ENCODE peak calls at places on chromosomes 4 and X, in nine cellular contexts. V is T-helper 2 cell, N is NB4, D is NCI-H146, A is fibroblast of pulmonary artery, O is NCI-H1417 treated with DMSO at 0.1 percent for 48 hours, B is fibroblast of the aortic adventitia, P is H7, F is IMR-90. Q is an unnamed sample.
A peak's percentile ranks its signal among the peaks of the same experiment; 100 is the strongest.

GRCh38 chr4:176745902-176746301 is 46.8 kb downstream of the VEGFC start:
- DNase-seq in P (no peak), N (no peak), O (no peak), D (no peak), F (no peak), A (no peak), V (no peak), B (no peak), Q (no peak)

GRCh38 chrX:47224896-47225290 is 6.4 kb downstream of the CDK16 start:
- DNase-seq in V (no peak), A (no peak), N (no peak), B (no peak), O (no peak), P (no peak), D (no peak), F (no peak), Q (no peak)

GRCh38 chr4:7426525-7427171 is 8.1 kb downstream of the PSAPL1 start:
- DNase-seq in V (no peak), N (no peak), P (peak; percentile 43), D (no peak), F (no peak), B (no peak), A (no peak), O (no peak), Q (no peak)

GRCh38 chr4:1359161-1359535 is 12.1 kb downstream of the UVSSA start:
- DNase-seq in V (no peak), N (no peak), F (no peak), P (no peak), D (no peak), O (no peak), B (no peak), A (no peak), Q (no peak)

GRCh38 chr4:145482209-145483021 is 762 bp downstream of the SMAD1 start:
- DNase-seq in V (peak; percentile 50), D (peak; percentile 61), O (no peak), F (peak; percentile 86), P (peak; percentile 76), N (peak; percentile 8), A (peak; percentile 80), B (peak; percentile 72), Q (no peak)

GRCh38 chrX:447052-447451 is 60.3 kb upstream of the PPP2R3B start:
- DNase-seq in D (no peak), B (no peak), V (no peak), F (no peak), A (no peak), N (no peak), O (no peak), P (no peak), Q (no peak)

GRCh38 chr4:188941524-188942109 is 802.4 kb downstream of the TRIML1 start:
- DNase-seq in F (peak; percentile 100), P (no peak), N (no peak), B (peak; percentile 78), O (no peak), D (no peak), A (peak; percentile 74), V (no peak), Q (no peak)

GRCh38 chr4:33512397-33512796 is 2731.9 kb downstream of the ARAP2 start:
- DNase-seq in B (no peak), D (no peak), F (no peak), V (no peak), P (no peak), A (no peak), N (peak; percentile 52), O (no peak), Q (no peak)

GRCh38 chr4:24240655-24241054 is 343.7 kb downstream of the DHX15 start:
- DNase-seq in P (peak; percentile 49), F (no peak), A (no peak), B (no peak), V (no peak), D (no peak), O (no peak), N (no peak), Q (no peak)

GRCh38 chr4:61375316-61375715 is 175.2 kb downstream of the ADGRL3 start:
- DNase-seq in O (no peak), D (no peak), B (no peak), N (no peak), A (peak; percentile 10), V (no peak), F (no peak), P (no peak), Q (no peak)

GRCh38 chr4:73740353-73740778 is at the start of gene CXCL8:
- DNase-seq in D (peak; percentile 70), P (no peak), V (no peak), O (peak; percentile 4), N (peak; percentile 76), A (peak; percentile 96), F (peak; percentile 91), B (peak; percentile 83), Q (no peak)

GRCh38 chr4:180695851-180696250 is 1547.4 kb upstream of the TENM3 start:
- DNase-seq in D (no peak), N (no peak), P (no peak), O (no peak), V (no peak), A (peak; percentile 38), F (peak; percentile 97), B (peak; percentile 0), Q (no peak)

GRCh38 chrX:13051529-13052172 is 7.2 kb upstream of the FAM9C start:
- DNase-seq in B (peak; percentile 24), F (no peak), A (peak; percentile 75), O (no peak), D (no peak), P (no peak), V (no peak), N (no peak), Q (peak; percentile 23)

GRCh38 chr4:107734120-107734519 is 14.1 kb upstream of the PAPSS1 start:
- DNase-seq in F (no peak), N (peak; percentile 20), V (no peak), O (no peak), A (no peak), P (peak; percentile 68), D (peak; percentile 34), B (no peak), Q (no peak)

GRCh38 chr4:138644322-138644721 is 371.3 kb upstream of the NOCT start:
- DNase-seq in P (no peak), D (no peak), V (no peak), F (no peak), B (no peak), A (no peak), O (no peak), N (no peak), Q (no peak)

GRCh38 chr4:38804654-38805295 is at the start of gene TLR1:
- DNase-seq in A (peak; percentile 85), O (no peak), N (peak; percentile 85), F (peak; percentile 64), P (no peak), V (no peak), D (no peak), B (peak; percentile 84), Q (no peak)

GRCh38 chrX:134985479-134985878 is 5.3 kb upstream of the SMIM10 start:
- DNase-seq in N (no peak), O (no peak), D (no peak), F (no peak), P (no peak), A (no peak), B (no peak), V (no peak), Q (no peak)

GRCh38 chr4:93947318-93947717 is 118.8 kb downstream of the ATOH1 start:
- DNase-seq in N (no peak), P (peak; percentile 0), A (no peak), F (no peak), O (no peak), B (no peak), D (no peak), V (no peak), Q (no peak)

GRCh38 chrX:66760648-66761047 is 121.8 kb upstream of the EDA2R start:
- DNase-seq in D (no peak), B (peak; percentile 2), A (peak; percentile 1), P (no peak), N (peak; percentile 21), V (no peak), F (no peak), O (no peak), Q (no peak)

GRCh38 chr4:150782921-150783320 is 201.0 kb downstream of the MAB21L2 start:
- DNase-seq in A (peak; percentile 22), D (no peak), N (no peak), F (peak; percentile 4), B (peak; percentile 34), O (no peak), P (no peak), V (no peak), Q (no peak)

GRCh38 chr4:139015269-139015947 is at the start of gene NOCT:
- DNase-seq in F (peak; percentile 94), P (peak; percentile 93), A (peak; percentile 95), V (peak; percentile 88), B (peak; percentile 89), D (peak; percentile 88), N (peak; percentile 94), O (peak; percentile 34), Q (peak; percentile 92)

GRCh38 chr4:57553695-57554094 is 443.5 kb upstream of the IGFBP7 start:
- DNase-seq in A (no peak), F (no peak), V (no peak), O (no peak), P (no peak), B (no peak), N (no peak), D (no peak), Q (no peak)

GRCh38 chr4:117983541-117984451 is 50.5 kb upstream of the NDST3 start:
- DNase-seq in P (no peak), V (no peak), A (peak; percentile 0), B (no peak), N (peak; percentile 89), D (no peak), F (peak; percentile 0), O (no peak), Q (no peak)

GRCh38 chr4:98603683-98604573 is 54.5 kb downstream of the TSPAN5 start:
- DNase-seq in N (no peak), V (no peak), F (peak; percentile 71), P (no peak), B (no peak), A (peak; percentile 56), O (no peak), D (no peak), Q (no peak)

GRCh38 chr4:67218883-67219282 is 326.4 kb downstream of the CENPC start:
- DNase-seq in B (no peak), O (no peak), V (no peak), P (no peak), N (no peak), A (no peak), F (no peak), D (no peak), Q (no peak)

GRCh38 chr4:114273246-114273645 is 293.8 kb upstream of the ARSJ start:
- DNase-seq in N (peak; percentile 26), A (no peak), F (no peak), O (no peak), D (no peak), V (no peak), B (no peak), P (no peak), Q (no peak)

GRCh38 chr4:26525751-26526150 is 35.5 kb upstream of the CCKAR start:
- DNase-seq in N (no peak), B (no peak), A (no peak), P (no peak), O (no peak), F (peak; percentile 41), V (no peak), D (no peak), Q (no peak)

GRCh38 chr4:111334356-111334755 is 711.5 kb upstream of the PITX2 start:
- DNase-seq in D (no peak), P (no peak), F (peak; percentile 47), O (no peak), N (no peak), V (no peak), A (no peak), B (no peak), Q (no peak)

Q was measured in effector CD4-positive, alpha-beta T cell.